ENCODE peak calls at places on chromosomes 3 and 15, in five cellular contexts. One of them, this sample, is unnamed.

GRCh38 chr15:85667491-85668424 is 127.0 kb downstream of the KLHL25 start:
- DNase-seq in suprapubic skin: no peak
- DNase-seq in astrocyte of the spinal cord: peak
- DNase-seq in Peyer's patch: no peak
- DNase-seq in naive thymus-derived CD4-positive, alpha-beta T cell: peak
- DNase-seq in this sample: peak

GRCh38 chr15:57647791-57648130 is 56.1 kb downstream of the MYZAP start:
- DNase-seq in astrocyte of the spinal cord: no peak
- DNase-seq in Peyer's patch: no peak
- DNase-seq in suprapubic skin: no peak
- DNase-seq in naive thymus-derived CD4-positive, alpha-beta T cell: no peak
- DNase-seq in this sample: no peak

GRCh38 chr15:55998478-55998877 is 5.1 kb upstream of the NEDD4 start:
- DNase-seq in suprapubic skin: no peak
- DNase-seq in naive thymus-derived CD4-positive, alpha-beta T cell: no peak
- DNase-seq in Peyer's patch: no peak
- DNase-seq in astrocyte of the spinal cord: no peak
- DNase-seq in this sample: no peak

GRCh38 chr15:61318802-61319201 is 89.7 kb upstream of the RORA start:
- DNase-seq in astrocyte of the spinal cord: no peak
- DNase-seq in Peyer's patch: no peak
- DNase-seq in naive thymus-derived CD4-positive, alpha-beta T cell: no peak
- DNase-seq in suprapubic skin: no peak
- DNase-seq in this sample: no peak

GRCh38 chr3:30186741-30187219 is 419.6 kb upstream of the TGFBR2 start:
- DNase-seq in Peyer's patch: no peak
- DNase-seq in suprapubic skin: no peak
- DNase-seq in astrocyte of the spinal cord: no peak
- DNase-seq in naive thymus-derived CD4-positive, alpha-beta T cell: no peak
- DNase-seq in this sample: no peak

GRCh38 chr3:46006243-46006642 is 10.6 kb upstream of the FYCO1 start:
- DNase-seq in suprapubic skin: no peak
- DNase-seq in Peyer's patch: no peak
- DNase-seq in astrocyte of the spinal cord: no peak
- DNase-seq in naive thymus-derived CD4-positive, alpha-beta T cell: no peak
- DNase-seq in this sample: no peak

GRCh38 chr15:61184431-61184830 is 44.7 kb downstream of the RORA start:
- DNase-seq in Peyer's patch: no peak
- DNase-seq in naive thymus-derived CD4-positive, alpha-beta T cell: no peak
- DNase-seq in suprapubic skin: no peak
- DNase-seq in astrocyte of the spinal cord: no peak
- DNase-seq in this sample: no peak

GRCh38 chr3:115233021-115233420 is 85.9 kb upstream of the ZBTB20 start:
- DNase-seq in Peyer's patch: no peak
- DNase-seq in naive thymus-derived CD4-positive, alpha-beta T cell: no peak
- DNase-seq in astrocyte of the spinal cord: no peak
- DNase-seq in suprapubic skin: no peak
- DNase-seq in this sample: no peak

GRCh38 chr3:16513141-16514020 is at the start of gene RFTN1:
- DNase-seq in suprapubic skin: peak
- DNase-seq in Peyer's patch: peak
- DNase-seq in naive thymus-derived CD4-positive, alpha-beta T cell: peak
- DNase-seq in astrocyte of the spinal cord: peak
- DNase-seq in this sample: peak

GRCh38 chr15:52680041-52680391 is 828 bp upstream of the ATOSA start:
- DNase-seq in suprapubic skin: no peak
- DNase-seq in astrocyte of the spinal cord: peak
- DNase-seq in naive thymus-derived CD4-positive, alpha-beta T cell: no peak
- DNase-seq in Peyer's patch: no peak
- DNase-seq in this sample: peak

GRCh38 chr3:67875338-67875737 is 220.9 kb upstream of the SUCLG2 start:
- DNase-seq in astrocyte of the spinal cord: peak
- DNase-seq in naive thymus-derived CD4-positive, alpha-beta T cell: no peak
- DNase-seq in suprapubic skin: no peak
- DNase-seq in Peyer's patch: peak
- DNase-seq in this sample: no peak

GRCh38 chr15:67815036-67815592 is 10.2 kb upstream of the SKOR1 start:
- DNase-seq in Peyer's patch: peak
- DNase-seq in naive thymus-derived CD4-positive, alpha-beta T cell: no peak
- DNase-seq in suprapubic skin: peak
- DNase-seq in astrocyte of the spinal cord: no peak
- DNase-seq in this sample: no peak
- H3K4me3 ChIP-seq in Peyer's patch: no peak
- H3K4me3 ChIP-seq in naive thymus-derived CD4-positive, alpha-beta T cell: no peak
- H3K4me3 ChIP-seq in suprapubic skin: no peak
- H3K4me3 ChIP-seq in astrocyte of the spinal cord: no peak
- H3K4me3 ChIP-seq in this sample: no peak

GRCh38 chr15:33831646-33832045 is 136.7 kb upstream of the CHRM5 start:
- DNase-seq in astrocyte of the spinal cord: no peak
- DNase-seq in suprapubic skin: no peak
- DNase-seq in naive thymus-derived CD4-positive, alpha-beta T cell: no peak
- DNase-seq in Peyer's patch: no peak
- DNase-seq in this sample: no peak
- H3K4me3 ChIP-seq in astrocyte of the spinal cord: no peak
- H3K4me3 ChIP-seq in suprapubic skin: no peak
- H3K4me3 ChIP-seq in naive thymus-derived CD4-positive, alpha-beta T cell: no peak
- H3K4me3 ChIP-seq in Peyer's patch: no peak
- H3K4me3 ChIP-seq in this sample: no peak

DNA sequence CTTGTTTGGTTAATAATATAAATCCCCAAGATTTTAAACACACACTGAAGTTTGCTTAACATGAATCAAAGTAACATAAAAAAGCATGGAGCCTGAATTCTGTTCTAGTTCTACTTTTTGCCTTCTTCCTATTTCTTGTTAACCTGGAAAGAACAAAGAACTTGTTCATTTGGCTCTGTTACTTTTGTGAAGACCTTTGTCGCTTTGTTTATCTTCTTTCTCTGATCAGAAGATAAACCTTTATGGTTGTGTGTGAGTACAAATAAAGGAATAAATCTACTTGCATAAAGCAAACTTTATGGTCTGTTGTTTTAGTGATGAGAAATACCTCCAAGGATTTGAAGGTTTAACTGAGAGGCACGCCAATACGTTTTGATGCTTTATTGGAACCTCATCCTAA is 210.1 kb upstream of the SATB1 start:
- DNase-seq in suprapubic skin: no peak
- DNase-seq in astrocyte of the spinal cord: no peak
- DNase-seq in naive thymus-derived CD4-positive, alpha-beta T cell: no peak
- DNase-seq in Peyer's patch: no peak
- DNase-seq in this sample: no peak
- H3K4me3 ChIP-seq in suprapubic skin: no peak
- H3K4me3 ChIP-seq in astrocyte of the spinal cord: no peak
- H3K4me3 ChIP-seq in naive thymus-derived CD4-positive, alpha-beta T cell: no peak
- H3K4me3 ChIP-seq in Peyer's patch: no peak
- H3K4me3 ChIP-seq in this sample: no peak

GRCh38 chr3:123719785-123720531 is 135.1 kb upstream of the HACD2 start:
- DNase-seq in astrocyte of the spinal cord: no peak
- DNase-seq in Peyer's patch: no peak
- DNase-seq in naive thymus-derived CD4-positive, alpha-beta T cell: no peak
- DNase-seq in suprapubic skin: peak
- DNase-seq in this sample: no peak
- H3K4me3 ChIP-seq in astrocyte of the spinal cord: no peak
- H3K4me3 ChIP-seq in Peyer's patch: no peak
- H3K4me3 ChIP-seq in naive thymus-derived CD4-positive, alpha-beta T cell: no peak
- H3K4me3 ChIP-seq in suprapubic skin: no peak
- H3K4me3 ChIP-seq in this sample: no peak